ENCODE peak calls at places on chromosome 1, in four cellular contexts. T, W, O and B are unnamed samples.

GRCh38 chr1:157382351-157382750 is 170.0 kb downstream of the FCRL5 start:
- DNase-seq in W (no peak), T (no peak), O (no peak), B (no peak)

GRCh38 chr1:184755226-184756065 is 788 bp upstream of the EDEM3 start:
- DNase-seq in T (peak), W (no peak), O (no peak), B (no peak)

GRCh38 chr1:45643341-45643740 is 19.5 kb upstream of the CCDC17 start:
- DNase-seq in O (no peak), W (no peak), T (no peak), B (no peak)

GRCh38 chr1:226078336-226078735 is 15.8 kb downstream of the H3-3A start:
- DNase-seq in W (peak), O (no peak), T (no peak), B (no peak)

GRCh38 chr1:160108888-160109662 is 6.5 kb upstream of the ATP1A2 start:
- DNase-seq in T (peak), W (peak), O (no peak), B (no peak)

GRCh38 chr1:41739061-41739955 is 179.4 kb downstream of the HIVEP3 start:
- DNase-seq in T (peak), W (no peak), O (peak), B (peak)

GRCh38 chr1:6262570-6263420 is 1.9 kb upstream of the GPR153 start:
- DNase-seq in W (peak), O (no peak), T (peak), B (no peak)

GRCh38 chr1:204151562-204152309 is at the start of gene ETNK2:
- DNase-seq in O (peak), W (peak), T (peak), B (no peak)

GRCh38 chr1:150925080-150925479 is 1.1 kb upstream of the SETDB1 start:
- DNase-seq in T (peak), O (no peak), W (peak), B (no peak)

GRCh38 chr1:114079596-114080190 is 74.0 kb downstream of the SYT6 start:
- DNase-seq in O (no peak), T (no peak), W (no peak), B (no peak)